ENCODE peak calls at places on chromosome 7, in ten cellular contexts. L is transverse colon; R is CD8-positive, alpha-beta memory T cell; V is IMR-90; K is A673; Y is adipocyte; W is heart left ventricle; G is ovary; B is HCT116; S is lower lobe of right lung. D is an unnamed sample. For H3K36me3, the result is how much of the 10 kb centered on the place peaks cover.

GRCh38 chr7:2566890-2567662 is 8.3 kb downstream of the IQCE start:
- DNase-seq in L (peak), R (no peak), V (no peak), K (no peak), Y (no peak), W (no peak), G (no peak), B (no peak), S (peak), D (peak)

GRCh38 chr7:30470163-30470770 is 8.3 kb downstream of the NOD1 start:
- DNase-seq in L (no peak), R (no peak), V (peak), K (no peak), Y (no peak), W (peak), G (peak), B (no peak), S (no peak), D (no peak)

GRCh38 chr7:84207025-84207424 is 12.4 kb upstream of the SEMA3A start:
- DNase-seq in L (no peak), R (no peak), V (no peak), K (peak), Y (no peak), W (no peak), G (no peak), B (no peak), S (no peak), D (no peak)

GRCh38 chr7:101815826-101816488 is 1.5 kb upstream of the CUX1 start:
- DNase-seq in L (peak), R (peak), V (peak), K (peak), Y (peak), W (peak), G (peak), B (peak), S (peak), D (peak)

GRCh38 chr7:155728116-155728515 is 83.7 kb downstream of the RBM33 start:
- DNase-seq in L (no peak), R (no peak), V (no peak), K (no peak), Y (no peak), W (peak), G (no peak), B (no peak), S (no peak), D (no peak)

GRCh38 chr7:4080954-4081353 is 601.1 kb upstream of the FOXK1 start:
- DNase-seq in L (no peak), R (no peak), V (no peak), K (no peak), Y (no peak), W (no peak), G (no peak), B (no peak), S (no peak), D (no peak)

GRCh38 chr7:67019562-67020390 is 23.1 kb downstream of the TYW1 start:
- DNase-seq in L (no peak), R (no peak), V (peak), K (peak), Y (no peak), W (no peak), G (no peak), B (no peak), S (no peak), D (no peak)

GRCh38 chr7:42175834-42176745 is 60.9 kb downstream of the GLI3 start:
- DNase-seq in L (no peak), R (no peak), V (no peak), K (no peak), Y (peak), W (no peak), G (no peak), B (no peak), S (no peak), D (no peak)

GRCh38 chr7:27745064-27745583 is 5.2 kb downstream of the TAX1BP1 start:
- DNase-seq in L (no peak), R (no peak), V (peak), K (peak), Y (peak), W (no peak), G (no peak), B (peak), S (no peak), D (peak)

GRCh38 chr7:1894906-1895663 is 225.0 kb downstream of the ELFN1 start:
- DNase-seq in L (no peak), R (no peak), V (no peak), K (no peak), Y (no peak), W (peak), G (no peak), B (no peak), S (no peak), D (no peak)

GRCh38 chr7:100211342-100211780 is 8.4 kb upstream of the PVRIG start:
- DNase-seq in L (no peak), R (peak), V (no peak), K (no peak), Y (no peak), W (no peak), G (peak), B (no peak), S (no peak), D (no peak)

GRCh38 chr7:44385384-44386138 is 60.2 kb upstream of the CAMK2B start:
- DNase-seq in L (no peak), R (no peak), V (no peak), K (no peak), Y (no peak), W (no peak), G (no peak), B (no peak), S (no peak), D (no peak)

GRCh38 chr7:730501-731439 is 3.7 kb upstream of the PRKAR1B start:
- DNase-seq in L (no peak), R (no peak), V (peak), K (no peak), Y (no peak), W (no peak), G (peak), B (no peak), S (peak), D (no peak)

GRCh38 chr7:135338151-135338550 is 104.5 kb downstream of the STRA8 start:
- DNase-seq in L (no peak), R (no peak), V (no peak), K (no peak), Y (no peak), W (no peak), G (no peak), B (no peak), S (no peak), D (no peak)

GRCh38 chr7:129790136-129790535 is 162.6 kb downstream of the UBE2H start:
- DNase-seq in L (no peak), R (no peak), V (peak), K (no peak), Y (no peak), W (no peak), G (no peak), B (no peak), S (no peak), D (no peak)

GRCh38 chr7:45183711-45184210 is 26.2 kb downstream of the RAMP3 start:
- DNase-seq in L (no peak), R (no peak), V (no peak), K (no peak), Y (no peak), W (peak), G (no peak), B (no peak), S (peak), D (no peak)

GRCh38 chr7:131521651-131522163 is 34.7 kb downstream of the PODXL start:
- DNase-seq in L (peak), R (no peak), V (no peak), K (no peak), Y (peak), W (no peak), G (no peak), B (no peak), S (peak), D (no peak)

GRCh38 chr7:157984138-157984913 is 603.3 kb downstream of the PTPRN2 start:
- DNase-seq in L (no peak), R (no peak), V (no peak), K (no peak), Y (no peak), W (no peak), G (no peak), B (no peak), S (no peak), D (no peak)

GRCh38 chr7:29345590-29345989 is 151.0 kb downstream of the CHN2 start:
- DNase-seq in L (peak), R (no peak), V (no peak), K (peak), Y (no peak), W (peak), G (peak), B (peak), S (peak), D (peak)

GRCh38 chr7:36851382-36851781 is 127.1 kb upstream of the AOAH start:
- DNase-seq in L (no peak), R (no peak), V (no peak), K (no peak), Y (no peak), W (no peak), G (no peak), B (no peak), S (no peak), D (no peak)

GRCh38 chr7:116443101-116443523 is 56.4 kb upstream of the CAV2 start:
- DNase-seq in L (no peak), R (no peak), V (peak), K (peak), Y (peak), W (no peak), G (no peak), B (peak), S (no peak), D (no peak)

GRCh38 chr7:82506208-82506607 is 62.6 kb upstream of the CACNA2D1 start:
- DNase-seq in L (no peak), R (no peak), V (peak), K (no peak), Y (no peak), W (no peak), G (no peak), B (no peak), S (no peak), D (no peak)

GRCh38 chr7:21020667-21021066 is 234.0 kb upstream of the SP8 start:
- DNase-seq in L (no peak), R (no peak), V (no peak), K (no peak), Y (no peak), W (no peak), G (no peak), B (no peak), S (no peak), D (no peak)

GRCh38 chr7:150383710-150384397 is 4.7 kb downstream of the ZNF775 start:
- DNase-seq in L (peak), R (no peak), V (no peak), K (no peak), Y (no peak), W (no peak), G (no peak), B (no peak), S (no peak), D (no peak)

GRCh38 chr7:17239046-17239445 is 59.4 kb upstream of the AHR start:
- DNase-seq in L (no peak), R (no peak), V (no peak), K (no peak), Y (no peak), W (no peak), G (no peak), B (no peak), S (no peak), D (no peak)

GRCh38 chr7:150388709-150389531 is 9.8 kb downstream of the ZNF775 start:
- DNase-seq in L (peak), R (no peak), V (peak), K (no peak), Y (no peak), W (peak), G (peak), B (no peak), S (peak), D (no peak)

GRCh38 chr7:72267291-72267800 is 144.8 kb downstream of the CALN1 start:
- DNase-seq in L (no peak), R (no peak), V (no peak), K (no peak), Y (no peak), W (no peak), G (no peak), B (no peak), S (no peak), D (no peak)

GRCh38 chr7:72265071-72265470 is 147.1 kb downstream of the CALN1 start:
- DNase-seq in L (no peak), R (no peak), V (no peak), K (no peak), Y (no peak), W (no peak), G (no peak), B (no peak), S (no peak), D (no peak)

GRCh38 chr7:72265505-72265904 is 146.6 kb downstream of the CALN1 start:
- DNase-seq in L (no peak), R (no peak), V (no peak), K (no peak), Y (no peak), W (no peak), G (no peak), B (no peak), S (no peak), D (no peak)

GRCh38 chr7:72268826-72269225 is 143.3 kb downstream of the CALN1 start:
- DNase-seq in L (no peak), R (no peak), V (no peak), K (no peak), Y (no peak), W (no peak), G (no peak), B (no peak), S (no peak), D (no peak)

GRCh38 chr7:72268090-72268489 is 144.0 kb downstream of the CALN1 start:
- DNase-seq in L (no peak), R (no peak), V (no peak), K (no peak), Y (no peak), W (no peak), G (no peak), B (no peak), S (no peak), D (no peak)
- H3K4me3 ChIP-seq in L (no peak), R (no peak), V (no peak), K (no peak), Y (no peak), W (no peak), G (no peak), B (no peak), S (no peak), D (no peak)

GRCh38 chr7:22657479-22657878 is 69.5 kb upstream of the IL6 start:
- DNase-seq in L (no peak), R (no peak), V (no peak), K (no peak), Y (peak), W (no peak), G (no peak), B (no peak), S (no peak), D (no peak)
- H3K36me3 ChIP-seq in L (under half), R (under half), V (under half), K (under half), Y (under half), W (under half), G (under half), B (under half), S (under half), D (under half)

GRCh38 chr7:7553386-7553785 is 13.3 kb upstream of the MIOS start:
- DNase-seq in L (no peak), R (no peak), V (no peak), K (no peak), Y (no peak), W (no peak), G (no peak), B (no peak), S (no peak), D (no peak)
- H3K4me3 ChIP-seq in L (no peak), R (no peak), V (no peak), K (no peak), Y (no peak), W (no peak), G (no peak), B (no peak), S (no peak), D (no peak)

GRCh38 chr7:23450518-23450917 is 19.8 kb downstream of the IGF2BP3 start:
- DNase-seq in L (no peak), R (no peak), V (no peak), K (peak), Y (no peak), W (no peak), G (no peak), B (no peak), S (no peak), D (no peak)

GRCh38 chr7:23454880-23455526 is 15.3 kb downstream of the IGF2BP3 start:
- DNase-seq in L (no peak), R (no peak), V (no peak), K (no peak), Y (no peak), W (no peak), G (no peak), B (no peak), S (no peak), D (no peak)

GRCh38 chr7:23458044-23458443 is 12.2 kb downstream of the IGF2BP3 start:
- DNase-seq in L (no peak), R (no peak), V (no peak), K (no peak), Y (no peak), W (no peak), G (no peak), B (no peak), S (no peak), D (no peak)

DNA sequence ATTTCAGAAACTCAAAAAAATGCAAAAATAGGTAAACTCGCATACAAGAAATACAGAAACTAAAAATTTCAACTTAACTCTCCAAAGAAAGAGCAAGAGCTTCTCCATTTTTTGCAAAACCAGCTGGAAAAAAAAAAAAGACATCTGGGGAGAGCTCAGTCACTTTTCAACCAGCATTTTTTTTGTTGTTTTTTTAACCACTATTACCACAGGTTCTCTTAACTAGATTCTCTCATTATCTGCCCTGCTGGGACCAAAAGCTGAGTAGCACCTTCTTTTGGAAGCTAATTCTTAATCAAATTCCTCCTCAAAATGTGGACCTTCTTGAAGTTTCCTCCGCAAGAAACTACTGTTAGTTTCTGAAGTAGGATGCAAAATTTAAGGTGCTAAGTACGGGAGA is 14.2 kb downstream of the IGF2BP3 start:
- DNase-seq in L (no peak), R (no peak), V (no peak), K (no peak), Y (no peak), W (no peak), G (no peak), B (no peak), S (no peak), D (no peak)
- H3K36me3 ChIP-seq in L (under half), R (under half), V (under half), K (under half), Y (under half), W (under half), G (under half), B (under half), S (under half), D (under half)

DNA sequence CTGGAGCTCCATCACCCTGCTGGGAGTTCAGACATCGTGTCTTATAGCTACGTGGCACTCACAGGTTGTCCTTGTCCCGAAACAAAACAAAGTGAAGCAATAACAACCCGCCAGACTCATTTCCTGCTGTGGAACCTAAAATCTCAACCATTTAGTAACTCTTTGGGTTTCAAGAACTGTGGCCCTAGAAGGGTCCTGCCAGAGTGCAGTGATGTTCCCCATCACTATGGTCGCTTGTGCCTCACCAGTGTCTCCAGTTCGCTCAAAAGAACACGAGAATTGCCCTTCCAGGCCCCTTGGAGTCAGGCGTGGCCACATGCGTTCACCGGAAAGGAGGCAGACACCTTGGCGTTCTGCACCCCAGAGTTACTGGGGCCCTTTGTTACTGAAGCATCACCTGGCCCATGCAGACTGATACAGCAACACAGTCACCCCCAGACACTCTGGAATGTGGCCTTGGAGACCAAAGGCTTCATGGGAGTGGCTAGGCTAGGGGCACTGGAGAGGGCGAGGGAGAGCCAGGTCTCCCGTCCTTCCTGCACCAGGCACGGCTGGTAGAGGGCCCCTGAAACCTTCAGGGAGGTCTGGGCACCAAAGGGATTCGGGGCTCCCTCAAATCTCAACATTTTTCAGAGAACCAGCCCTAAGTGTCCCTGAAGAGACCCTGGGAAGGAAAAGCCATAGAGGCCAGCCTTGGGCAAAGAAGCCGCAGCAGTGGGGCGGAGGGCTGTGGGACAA is 908 bp downstream of the CRYGN start:
- DNase-seq in L (no peak), R (no peak), V (no peak), K (no peak), Y (no peak), W (no peak), G (peak), B (no peak), S (no peak), D (no peak)
- H3K4me3 ChIP-seq in L (no peak), R (no peak), V (no peak), K (no peak), Y (no peak), W (no peak), G (no peak), B (no peak), S (no peak), D (no peak)